ENCODE peak calls at places on chromosomes 2 and 18, in five cellular contexts. C is fibroblast of mammary gland, K is upper lobe of right lung, A is pancreas, D is gastrocnemius medialis. Q is an unnamed sample.

GRCh38 chr2:167294031-167294774 is 405.9 kb downstream of the XIRP2 start:
- DNase-seq in C (peak), K (peak), A (peak), D (no peak), Q (no peak)

GRCh38 chr2:240560480-240561324 is 545 bp downstream of the DUSP28 start:
- DNase-seq in C (peak), K (peak), A (peak), D (peak), Q (peak)

GRCh38 chr18:74540689-74541421 is 6.6 kb downstream of the CNDP1 start:
- DNase-seq in C (no peak), K (no peak), A (no peak), D (no peak), Q (no peak)

GRCh38 chr2:212904646-212905045 is 246.8 kb downstream of the IKZF2 start:
- DNase-seq in C (no peak), K (no peak), A (no peak), D (no peak), Q (no peak)

GRCh38 chr2:51795248-51795888 is 763.4 kb upstream of the NRXN1 start:
- DNase-seq in C (no peak), K (no peak), A (no peak), D (no peak), Q (no peak)

GRCh38 chr2:61988462-61989366 is 83.2 kb downstream of the COMMD1 start:
- DNase-seq in C (peak), K (no peak), A (no peak), D (no peak), Q (no peak)

GRCh38 chr2:169260246-169260645 is 102.1 kb downstream of the LRP2 start:
- DNase-seq in C (no peak), K (no peak), A (no peak), D (no peak), Q (no peak)

GRCh38 chr2:33110461-33110860 is 163.7 kb downstream of the LTBP1 start:
- DNase-seq in C (peak), K (no peak), A (no peak), D (no peak), Q (no peak)

GRCh38 chr2:162067596-162067995 is 6.4 kb downstream of the DPP4 start:
- DNase-seq in C (no peak), K (no peak), A (no peak), D (no peak), Q (no peak)

GRCh38 chr2:127551221-127551930 is 15.9 kb downstream of the MYO7B start:
- DNase-seq in C (no peak), K (no peak), A (no peak), D (no peak), Q (no peak)

GRCh38 chr2:11179899-11180298 is 24.6 kb downstream of the SLC66A3 start:
- DNase-seq in C (no peak), K (no peak), A (no peak), D (no peak), Q (no peak)

GRCh38 chr2:119387381-119388129 is 20.8 kb downstream of the DBI start:
- DNase-seq in C (peak), K (peak), A (peak), D (peak), Q (peak)

GRCh38 chr2:163943403-163944356 is 207.9 kb upstream of the FIGN start:
- DNase-seq in C (no peak), K (no peak), A (no peak), D (no peak), Q (no peak)

GRCh38 chr2:38261569-38262513 is 115.2 kb downstream of the ATL2 start:
- DNase-seq in C (no peak), K (no peak), A (no peak), D (no peak), Q (no peak)

GRCh38 chr2:55876425-55877084 is 47.0 kb downstream of the EFEMP1 start:
- DNase-seq in C (peak), K (no peak), A (no peak), D (no peak), Q (no peak)

GRCh38 chr2:217837001-217837491 is 165.7 kb downstream of the TNS1 start:
- DNase-seq in C (peak), K (peak), A (no peak), D (peak), Q (no peak)

GRCh38 chr2:8653485-8653884 is 28.4 kb upstream of the ID2 start:
- DNase-seq in C (no peak), K (peak), A (no peak), D (no peak), Q (no peak)

GRCh38 chr2:224722250-224722649 is 6.1 kb upstream of the CCDC195 start:
- DNase-seq in C (peak), K (no peak), A (no peak), D (no peak), Q (no peak)

GRCh38 chr2:170155022-170155722 is 22.8 kb upstream of the MYO3B start:
- DNase-seq in C (peak), K (no peak), A (no peak), D (no peak), Q (no peak)

GRCh38 chr2:227363756-227364155 is 15.3 kb downstream of the TM4SF20 start:
- DNase-seq in C (peak), K (no peak), A (no peak), D (no peak), Q (no peak)

GRCh38 chr2:227370791-227371312 is 8.3 kb downstream of the TM4SF20 start:
- DNase-seq in C (peak), K (no peak), A (no peak), D (peak), Q (peak)

GRCh38 chr2:227365833-227366232 is 13.3 kb downstream of the TM4SF20 start:
- DNase-seq in C (peak), K (no peak), A (no peak), D (no peak), Q (no peak)

GRCh38 chr2:227370087-227370486 is 9.0 kb downstream of the TM4SF20 start:
- DNase-seq in C (no peak), K (no peak), A (no peak), D (no peak), Q (no peak)

GRCh38 chr2:227366861-227367800 is 12.0 kb downstream of the TM4SF20 start:
- DNase-seq in C (peak), K (no peak), A (no peak), D (no peak), Q (peak)
- TF ChIP-seq CTCF in C (no peak), K (no peak), A (no peak), D (no peak), Q (no peak)

GRCh38 chr2:54454548-54454921 is 1.6 kb upstream of the SPTBN1 start:
- DNase-seq in C (no peak), K (no peak), A (no peak), D (no peak), Q (no peak)
- TF ChIP-seq CTCF in C (no peak), K (no peak), A (no peak), D (no peak), Q (no peak)

GRCh38 chr2:120735750-120736170 is at the start of gene GLI2:
- DNase-seq in C (peak), K (peak), A (peak), D (peak), Q (peak)
- TF ChIP-seq CTCF in C (no peak), K (peak), A (peak), D (peak), Q (peak)

GRCh38 chr18:58526425-58527115 is 102.3 kb downstream of the ALPK2 start:
- DNase-seq in C (no peak), K (no peak), A (no peak), D (no peak), Q (no peak)
- TF ChIP-seq CTCF in C (no peak), K (no peak), A (no peak), D (no peak), Q (no peak)

GRCh38 chr18:58865714-58866113 is 1.0 kb downstream of the ZNF532 start:
- DNase-seq in C (no peak), K (no peak), A (no peak), D (no peak), Q (no peak)

GRCh38 chr18:58868440-58868839 is 3.8 kb downstream of the ZNF532 start:
- DNase-seq in C (no peak), K (no peak), A (no peak), D (no peak), Q (no peak)

GRCh38 chr18:58865009-58865345 is 300 bp downstream of the ZNF532 start:
- DNase-seq in C (no peak), K (no peak), A (no peak), D (no peak), Q (no peak)

GRCh38 chr18:58867281-58867961 is 2.7 kb downstream of the ZNF532 start:
- DNase-seq in C (no peak), K (no peak), A (no peak), D (no peak), Q (peak)

GRCh38 chr18:58866261-58867232 is 1.9 kb downstream of the ZNF532 start:
- DNase-seq in C (no peak), K (no peak), A (no peak), D (no peak), Q (no peak)
- TF ChIP-seq CTCF in C (no peak), K (no peak), A (no peak), D (no peak), Q (no peak)

GRCh38 chr2:715847-716573 is 38.8 kb upstream of the TMEM18 start:
- DNase-seq in C (peak), K (no peak), A (no peak), D (no peak), Q (no peak)
- TF ChIP-seq CTCF in C (peak), K (no peak), A (no peak), D (no peak), Q (no peak)

GRCh38 chr2:180991820-180992219 is 11.4 kb downstream of the UBE2E3 start:
- DNase-seq in C (no peak), K (no peak), A (no peak), D (no peak), Q (no peak)

GRCh38 chr2:180990337-180990736 is 9.9 kb downstream of the UBE2E3 start:
- DNase-seq in C (peak), K (no peak), A (no peak), D (no peak), Q (no peak)

GRCh38 chr2:180990794-180991193 is 10.4 kb downstream of the UBE2E3 start:
- DNase-seq in C (no peak), K (no peak), A (no peak), D (no peak), Q (no peak)

GRCh38 chr2:180992994-180993393 is 12.6 kb downstream of the UBE2E3 start:
- DNase-seq in C (no peak), K (no peak), A (no peak), D (no peak), Q (no peak)

DNA sequence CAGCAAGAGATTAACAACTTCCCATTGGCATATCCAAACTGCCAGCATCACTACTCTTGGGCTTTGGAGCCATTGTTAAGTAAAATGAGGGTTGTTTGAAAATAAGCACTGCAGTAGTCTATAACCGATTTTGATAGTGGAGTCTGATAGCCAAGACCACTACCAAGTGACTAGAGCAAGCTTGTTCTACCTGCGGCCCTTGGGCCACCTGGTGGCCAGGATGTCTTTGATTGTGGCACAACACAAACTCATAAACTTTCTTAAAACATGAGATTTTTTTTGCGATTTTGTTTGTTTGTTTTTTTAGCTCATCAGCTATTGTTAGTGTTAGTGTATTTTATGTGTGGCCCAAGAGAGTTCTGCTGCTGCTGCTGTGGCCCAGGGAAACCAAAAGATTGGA is 11.0 kb downstream of the UBE2E3 start:
- DNase-seq in C (no peak), K (no peak), A (no peak), D (no peak), Q (no peak)
- TF ChIP-seq CTCF in C (no peak), K (no peak), A (no peak), D (no peak), Q (no peak)

GRCh38 chr2:197255550-197255949 is 55.0 kb downstream of the ANKRD44 start:
- DNase-seq in C (no peak), K (peak), A (no peak), D (peak), Q (peak)

GRCh38 chr2:197258580-197258979 is 52.0 kb downstream of the ANKRD44 start:
- DNase-seq in C (peak), K (no peak), A (no peak), D (no peak), Q (no peak)

GRCh38 chr2:197254776-197255521 is 55.6 kb downstream of the ANKRD44 start:
- DNase-seq in C (no peak), K (no peak), A (no peak), D (no peak), Q (no peak)

GRCh38 chr2:197256771-197257170 is 53.8 kb downstream of the ANKRD44 start:
- DNase-seq in C (no peak), K (no peak), A (no peak), D (no peak), Q (no peak)

GRCh38 chr2:197256021-197256420 is 54.6 kb downstream of the ANKRD44 start:
- DNase-seq in C (no peak), K (no peak), A (no peak), D (no peak), Q (no peak)
- TF ChIP-seq CTCF in C (no peak), K (no peak), A (no peak), D (no peak), Q (no peak)